ENCODE peak calls at places on chromosomes 4 and X, in eight cellular contexts. F, H, J, S, C, W, M and O are unnamed samples.
A peak's percentile ranks its signal among the peaks of the same experiment; 100 is the strongest.

GRCh38 chrX:108025954-108026616 is 18.8 kb upstream of the VSIG1 start:
- DNase-seq in F (no peak), H (no peak), W (no peak), S (no peak), M (no peak), C (no peak), J (no peak), O (no peak)

GRCh38 chrX:22110729-22111494 is 78.8 kb downstream of the PHEX start:
- DNase-seq in H (peak; percentile 38), C (no peak), S (no peak), J (no peak), F (no peak), W (peak; percentile 26), M (no peak), O (no peak)

GRCh38 chr4:168408620-168409019 is 71.7 kb downstream of the DDX60L start:
- DNase-seq in C (no peak), M (no peak), W (no peak), H (peak; percentile 98), S (no peak), F (peak; percentile 68), J (no peak), O (no peak)

GRCh38 chrX:43349363-43349762 is 306.7 kb upstream of the MAOA start:
- DNase-seq in H (peak; percentile 15), M (peak; percentile 51), S (no peak), J (no peak), C (peak; percentile 18), W (no peak), F (no peak), O (no peak)

GRCh38 chr4:67122029-67122428 is 423.3 kb downstream of the CENPC start:
- DNase-seq in C (no peak), M (no peak), J (no peak), S (no peak), H (no peak), W (no peak), F (no peak), O (no peak)

GRCh38 chrX:119488749-119489148 is 20.5 kb downstream of the SLC25A5 start:
- DNase-seq in F (peak; percentile 28), M (peak; percentile 75), J (no peak), H (peak; percentile 71), S (no peak), W (peak; percentile 51), C (peak; percentile 42), O (no peak)

GRCh38 chr4:48403358-48403757 is 62.0 kb downstream of the SLAIN2 start:
- DNase-seq in J (no peak), H (no peak), F (no peak), M (no peak), S (peak; percentile 19), W (no peak), C (no peak), O (no peak)

GRCh38 chr4:119231517-119231916 is 19.0 kb downstream of the USP53 start:
- DNase-seq in C (no peak), W (no peak), S (no peak), H (no peak), M (no peak), J (no peak), F (no peak), O (no peak)

GRCh38 chrX:10110984-10111363 is 45.8 kb upstream of the CLCN4 start:
- DNase-seq in F (no peak), H (peak; percentile 64), W (no peak), J (no peak), C (no peak), M (no peak), S (no peak), O (no peak)

GRCh38 chr4:1763550-1764080 is 29.5 kb upstream of the FGFR3 start:
- DNase-seq in S (no peak), J (no peak), C (no peak), W (no peak), F (peak; percentile 31), H (peak; percentile 72), M (peak; percentile 37), O (no peak)

GRCh38 chrX:131626681-131627296 is 82.9 kb downstream of the OR13H1 start:
- DNase-seq in C (no peak), S (no peak), H (peak; percentile 23), M (no peak), W (no peak), F (no peak), J (no peak), O (no peak)

GRCh38 chr4:70902577-70903281 is 560 bp downstream of the MOB1B start:
- DNase-seq in J (peak; percentile 37), H (peak; percentile 61), M (no peak), W (no peak), S (no peak), F (no peak), C (no peak), O (no peak)

GRCh38 chrX:50751091-50751490 is 62.9 kb downstream of the SHROOM4 start:
- DNase-seq in F (no peak), J (no peak), C (no peak), H (no peak), M (no peak), S (no peak), W (no peak), O (no peak)

GRCh38 chrX:50747471-50747900 is 66.5 kb downstream of the SHROOM4 start:
- DNase-seq in F (no peak), H (peak; percentile 11), J (no peak), W (no peak), S (no peak), C (peak; percentile 2), M (no peak), O (no peak)
- TF ChIP-seq CTCF in F (peak; percentile 33), H (peak; percentile 38), J (peak; percentile 56), W (peak; percentile 63), S (no peak), C (peak; percentile 73), M (no peak), O (no peak)

DNA sequence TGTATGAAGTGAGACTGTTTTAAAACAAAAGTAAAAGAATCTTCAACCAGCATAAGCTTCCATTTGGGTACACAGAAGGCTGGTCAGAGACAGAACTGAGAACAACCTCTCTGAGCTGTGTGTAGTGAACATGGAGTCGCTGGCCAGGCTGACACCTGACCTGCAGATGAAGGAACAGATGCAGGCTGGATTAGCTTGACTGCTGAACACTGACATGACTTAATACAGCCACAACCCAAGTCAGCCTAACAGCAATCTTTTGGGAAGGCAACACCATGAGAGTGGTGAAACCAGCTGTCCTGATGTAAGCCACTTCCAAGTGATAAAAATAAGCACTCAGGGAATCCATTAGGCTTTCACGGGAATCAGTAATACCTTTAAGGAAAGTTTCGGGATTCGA is 10.1 kb downstream of the SCARB2 start:
- DNase-seq in S (no peak), J (no peak), H (no peak), W (no peak), F (no peak), M (no peak), C (no peak), O (no peak)
- TF ChIP-seq CTCF in S (no peak), J (no peak), H (no peak), W (no peak), F (no peak), M (no peak), C (no peak), O (no peak)

GRCh38 chrX:55132416-55132815 is 43.6 kb downstream of the PAGE2 start:
- DNase-seq in W (no peak), J (no peak), S (no peak), F (no peak), C (no peak), M (no peak), H (no peak), O (no peak)

GRCh38 chrX:55135171-55135570 is 46.4 kb downstream of the PAGE2 start:
- DNase-seq in M (peak; percentile 48), C (peak; percentile 2), W (peak; percentile 42), F (peak; percentile 16), J (no peak), H (peak; percentile 61), S (no peak), O (no peak)
- TF ChIP-seq CTCF in M (no peak), C (peak; percentile 68), W (peak; percentile 74), F (peak; percentile 53), J (peak; percentile 38), H (peak; percentile 38), S (no peak), O (peak; percentile 15)

GRCh38 chrX:153804621-153805020 is 10.2 kb downstream of the SSR4 start:
- DNase-seq in F (no peak), J (no peak), M (no peak), S (no peak), H (no peak), W (no peak), C (no peak), O (no peak)
- TF ChIP-seq CTCF in F (no peak), J (no peak), M (no peak), S (no peak), H (no peak), W (no peak), C (no peak), O (no peak)

GRCh38 chrX:36961590-36961989 is 46.6 kb upstream of the FAM47C start:
- DNase-seq in S (no peak), M (no peak), F (no peak), H (no peak), C (no peak), J (no peak), W (peak; percentile 29), O (no peak)
- TF ChIP-seq CTCF in S (no peak), M (no peak), F (no peak), H (no peak), C (peak; percentile 37), J (peak; percentile 13), W (no peak), O (no peak)